ENCODE peak calls at places on chromosomes 5 and 9, in nine cellular contexts. One of them, this sample, is unnamed.

GRCh38 chr9:130451509-130452388 is 7.0 kb downstream of the ASS1 start:
- DNase-seq in NB4: peak; percentile 34
- DNase-seq in lower leg skin: peak; percentile 96
- DNase-seq in neural progenitor cell: no peak
- DNase-seq in osteocyte: peak; percentile 97
- DNase-seq in cardiac muscle cell: peak; percentile 99
- DNase-seq in AG09319: peak; percentile 83
- DNase-seq in PC-9: peak; percentile 94
- DNase-seq in SK-N-SH: peak; percentile 81
- DNase-seq in this sample: peak; percentile 88

GRCh38 chr5:6791031-6791577 is 77.9 kb downstream of the TENT4A start:
- DNase-seq in NB4: no peak
- DNase-seq in lower leg skin: no peak
- DNase-seq in neural progenitor cell: no peak
- DNase-seq in osteocyte: peak; percentile 73
- DNase-seq in cardiac muscle cell: no peak
- DNase-seq in AG09319: no peak
- DNase-seq in PC-9: no peak
- DNase-seq in SK-N-SH: no peak
- DNase-seq in this sample: peak; percentile 43

GRCh38 chr9:20340161-20340861 is 282.0 kb downstream of the MLLT3 start:
- DNase-seq in NB4: no peak
- DNase-seq in lower leg skin: no peak
- DNase-seq in neural progenitor cell: peak; percentile 85
- DNase-seq in osteocyte: no peak
- DNase-seq in cardiac muscle cell: peak; percentile 19
- DNase-seq in AG09319: no peak
- DNase-seq in PC-9: no peak
- DNase-seq in SK-N-SH: no peak
- DNase-seq in this sample: no peak

GRCh38 chr5:38634961-38635369 is 78.5 kb upstream of the LIFR start:
- DNase-seq in NB4: no peak
- DNase-seq in lower leg skin: no peak
- DNase-seq in neural progenitor cell: no peak
- DNase-seq in osteocyte: no peak
- DNase-seq in cardiac muscle cell: peak; percentile 23
- DNase-seq in AG09319: no peak
- DNase-seq in PC-9: peak; percentile 30
- DNase-seq in SK-N-SH: no peak
- DNase-seq in this sample: no peak

GRCh38 chr9:83596899-83597504 is 25.9 kb upstream of the IDNK start:
- DNase-seq in NB4: peak; percentile 54
- DNase-seq in lower leg skin: no peak
- DNase-seq in neural progenitor cell: peak; percentile 76
- DNase-seq in osteocyte: no peak
- DNase-seq in cardiac muscle cell: peak; percentile 56
- DNase-seq in AG09319: no peak
- DNase-seq in PC-9: peak; percentile 32
- DNase-seq in SK-N-SH: peak; percentile 54
- DNase-seq in this sample: no peak

GRCh38 chr5:169796731-169797130 is 159.7 kb downstream of the DOCK2 start:
- DNase-seq in NB4: peak; percentile 51
- DNase-seq in lower leg skin: no peak
- DNase-seq in neural progenitor cell: no peak
- DNase-seq in osteocyte: no peak
- DNase-seq in cardiac muscle cell: no peak
- DNase-seq in AG09319: no peak
- DNase-seq in PC-9: no peak
- DNase-seq in SK-N-SH: no peak
- DNase-seq in this sample: no peak

GRCh38 chr5:141878186-141878770 is at the start of gene PCDH1:
- DNase-seq in NB4: no peak
- DNase-seq in lower leg skin: peak; percentile 82
- DNase-seq in neural progenitor cell: peak; percentile 84
- DNase-seq in osteocyte: no peak
- DNase-seq in cardiac muscle cell: peak; percentile 59
- DNase-seq in AG09319: no peak
- DNase-seq in PC-9: peak; percentile 70
- DNase-seq in SK-N-SH: peak; percentile 81
- DNase-seq in this sample: no peak

GRCh38 chr9:3850083-3850482 is 324.3 kb upstream of the RFX3 start:
- DNase-seq in NB4: no peak
- DNase-seq in lower leg skin: no peak
- DNase-seq in neural progenitor cell: no peak
- DNase-seq in osteocyte: no peak
- DNase-seq in cardiac muscle cell: no peak
- DNase-seq in AG09319: no peak
- DNase-seq in PC-9: no peak
- DNase-seq in SK-N-SH: no peak
- DNase-seq in this sample: no peak

GRCh38 chr5:43412151-43412550 is at the start of gene CCL28:
- DNase-seq in NB4: no peak
- DNase-seq in lower leg skin: no peak
- DNase-seq in neural progenitor cell: no peak
- DNase-seq in osteocyte: no peak
- DNase-seq in cardiac muscle cell: no peak
- DNase-seq in AG09319: no peak
- DNase-seq in PC-9: no peak
- DNase-seq in SK-N-SH: no peak
- DNase-seq in this sample: no peak

GRCh38 chr5:88956416-88956815 is 73.4 kb upstream of the MEF2C start:
- DNase-seq in NB4: no peak
- DNase-seq in lower leg skin: no peak
- DNase-seq in neural progenitor cell: no peak
- DNase-seq in osteocyte: no peak
- DNase-seq in cardiac muscle cell: no peak
- DNase-seq in AG09319: no peak
- DNase-seq in PC-9: no peak
- DNase-seq in SK-N-SH: no peak
- DNase-seq in this sample: no peak

GRCh38 chr9:128150594-128151342 is 1.5 kb downstream of the LCN2 start:
- DNase-seq in NB4: peak; percentile 43
- DNase-seq in lower leg skin: no peak
- DNase-seq in neural progenitor cell: peak; percentile 69
- DNase-seq in osteocyte: no peak
- DNase-seq in cardiac muscle cell: no peak
- DNase-seq in AG09319: no peak
- DNase-seq in PC-9: peak; percentile 94
- DNase-seq in SK-N-SH: peak; percentile 64
- DNase-seq in this sample: no peak

GRCh38 chr9:83434254-83434653 is 103.9 kb downstream of the FRMD3 start:
- DNase-seq in NB4: no peak
- DNase-seq in lower leg skin: no peak
- DNase-seq in neural progenitor cell: no peak
- DNase-seq in osteocyte: no peak
- DNase-seq in cardiac muscle cell: no peak
- DNase-seq in AG09319: no peak
- DNase-seq in PC-9: no peak
- DNase-seq in SK-N-SH: no peak
- DNase-seq in this sample: no peak

GRCh38 chr9:81292056-81292805 is 397.1 kb downstream of the TLE1 start:
- DNase-seq in NB4: no peak
- DNase-seq in lower leg skin: no peak
- DNase-seq in neural progenitor cell: no peak
- DNase-seq in osteocyte: no peak
- DNase-seq in cardiac muscle cell: no peak
- DNase-seq in AG09319: no peak
- DNase-seq in PC-9: no peak
- DNase-seq in SK-N-SH: no peak
- DNase-seq in this sample: no peak

GRCh38 chr9:134967547-134967930 is 49.8 kb upstream of the FCN1 start:
- DNase-seq in NB4: no peak
- DNase-seq in lower leg skin: peak; percentile 75
- DNase-seq in neural progenitor cell: no peak
- DNase-seq in osteocyte: no peak
- DNase-seq in cardiac muscle cell: peak; percentile 16
- DNase-seq in AG09319: no peak
- DNase-seq in PC-9: no peak
- DNase-seq in SK-N-SH: peak; percentile 60
- DNase-seq in this sample: peak; percentile 62

GRCh38 chr5:82225525-82226172 is 52.5 kb downstream of the RPS23 start:
- DNase-seq in NB4: peak; percentile 71
- DNase-seq in lower leg skin: no peak
- DNase-seq in neural progenitor cell: peak; percentile 72
- DNase-seq in osteocyte: no peak
- DNase-seq in cardiac muscle cell: peak; percentile 72
- DNase-seq in AG09319: peak; percentile 7
- DNase-seq in PC-9: peak; percentile 49
- DNase-seq in SK-N-SH: peak; percentile 65
- DNase-seq in this sample: peak; percentile 73

GRCh38 chr5:90386099-90386710 is 23.4 kb downstream of the CETN3 start:
- DNase-seq in NB4: peak; percentile 32
- DNase-seq in lower leg skin: no peak
- DNase-seq in neural progenitor cell: no peak
- DNase-seq in osteocyte: no peak
- DNase-seq in cardiac muscle cell: peak; percentile 34
- DNase-seq in AG09319: no peak
- DNase-seq in PC-9: no peak
- DNase-seq in SK-N-SH: peak; percentile 5
- DNase-seq in this sample: no peak

GRCh38 chr5:87900419-87900818 is 368.2 kb downstream of the TMEM161B start:
- DNase-seq in NB4: no peak
- DNase-seq in lower leg skin: no peak
- DNase-seq in neural progenitor cell: no peak
- DNase-seq in osteocyte: no peak
- DNase-seq in cardiac muscle cell: no peak
- DNase-seq in AG09319: no peak
- DNase-seq in PC-9: no peak
- DNase-seq in SK-N-SH: no peak
- DNase-seq in this sample: no peak

GRCh38 chr5:133934822-133935793 is 33.3 kb downstream of the C5orf15 start:
- DNase-seq in NB4: no peak
- DNase-seq in lower leg skin: no peak
- DNase-seq in neural progenitor cell: no peak
- DNase-seq in osteocyte: no peak
- DNase-seq in cardiac muscle cell: no peak
- DNase-seq in AG09319: no peak
- DNase-seq in PC-9: no peak
- DNase-seq in SK-N-SH: no peak
- DNase-seq in this sample: no peak

GRCh38 chr9:3243676-3244075 is 282.1 kb downstream of the RFX3 start:
- DNase-seq in NB4: peak; percentile 78
- DNase-seq in lower leg skin: no peak
- DNase-seq in neural progenitor cell: no peak
- DNase-seq in osteocyte: no peak
- DNase-seq in cardiac muscle cell: no peak
- DNase-seq in AG09319: no peak
- DNase-seq in PC-9: no peak
- DNase-seq in SK-N-SH: no peak
- DNase-seq in this sample: no peak

GRCh38 chr5:78404682-78405293 is 44.4 kb downstream of the SCAMP1 start:
- DNase-seq in NB4: no peak
- DNase-seq in lower leg skin: no peak
- DNase-seq in neural progenitor cell: no peak
- DNase-seq in osteocyte: no peak
- DNase-seq in cardiac muscle cell: no peak
- DNase-seq in AG09319: no peak
- DNase-seq in PC-9: no peak
- DNase-seq in SK-N-SH: no peak
- DNase-seq in this sample: no peak
- TF ChIP-seq CTCF in NB4: no peak
- TF ChIP-seq CTCF in lower leg skin: no peak
- TF ChIP-seq CTCF in neural progenitor cell: no peak
- TF ChIP-seq CTCF in osteocyte: no peak
- TF ChIP-seq CTCF in cardiac muscle cell: no peak
- TF ChIP-seq CTCF in AG09319: no peak
- TF ChIP-seq CTCF in PC-9: no peak
- TF ChIP-seq CTCF in SK-N-SH: no peak
- TF ChIP-seq CTCF in this sample: no peak

DNA sequence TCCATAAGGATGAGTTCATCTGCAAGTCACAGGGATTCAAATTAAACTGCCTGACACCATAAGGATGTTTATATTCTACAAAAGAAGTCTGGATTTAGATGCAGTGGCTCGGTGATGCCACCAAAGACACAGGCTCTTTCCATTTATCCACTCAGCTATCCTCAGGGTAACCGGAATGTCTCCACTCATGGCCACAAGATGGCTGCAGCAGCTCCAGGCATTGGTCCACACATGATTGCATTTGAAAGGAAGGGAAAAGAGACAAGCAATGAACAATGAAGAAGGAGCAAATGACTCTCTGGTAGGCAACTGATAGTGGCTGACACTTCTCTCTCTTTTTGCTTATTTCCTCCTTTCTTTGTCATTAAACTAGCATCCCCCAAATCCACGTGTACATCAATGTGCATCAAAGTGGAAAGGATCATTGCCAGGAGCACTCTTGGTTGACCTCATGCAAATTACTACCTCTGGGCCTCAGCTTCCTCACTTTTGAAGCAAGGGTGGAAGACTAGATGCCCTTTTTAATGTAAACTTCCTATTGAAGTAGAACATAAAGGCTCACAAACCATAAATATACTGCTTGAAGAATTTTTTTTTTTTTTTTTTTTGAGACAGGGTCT is 7.2 kb upstream of the SNX30 start:
- DNase-seq in NB4: no peak
- DNase-seq in lower leg skin: no peak
- DNase-seq in neural progenitor cell: no peak
- DNase-seq in osteocyte: no peak
- DNase-seq in cardiac muscle cell: no peak
- DNase-seq in AG09319: no peak
- DNase-seq in PC-9: no peak
- DNase-seq in SK-N-SH: no peak
- DNase-seq in this sample: no peak
- TF ChIP-seq CTCF in NB4: no peak
- TF ChIP-seq CTCF in lower leg skin: no peak
- TF ChIP-seq CTCF in neural progenitor cell: no peak
- TF ChIP-seq CTCF in osteocyte: no peak
- TF ChIP-seq CTCF in cardiac muscle cell: peak; percentile 14
- TF ChIP-seq CTCF in AG09319: peak; percentile 11
- TF ChIP-seq CTCF in PC-9: no peak
- TF ChIP-seq CTCF in SK-N-SH: no peak
- TF ChIP-seq CTCF in this sample: no peak

DNA sequence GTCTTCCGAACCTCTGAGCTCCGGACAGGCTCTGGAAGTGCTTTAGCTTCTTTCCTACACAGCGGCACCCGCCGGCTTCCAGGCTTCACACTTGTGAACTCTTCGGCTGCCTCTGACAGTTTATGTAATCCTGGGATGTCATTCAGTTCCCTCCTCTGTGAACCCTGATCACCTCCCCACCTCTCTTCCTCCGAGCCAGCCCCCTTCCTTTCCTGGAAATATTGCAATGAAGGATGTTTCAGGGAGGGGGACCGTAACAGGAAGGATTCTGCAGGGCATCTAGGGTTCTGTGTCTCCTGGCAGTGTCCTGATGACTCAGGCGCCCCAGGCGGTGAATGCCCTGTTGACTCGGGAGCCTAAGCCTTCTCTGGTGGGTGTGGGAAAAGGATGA is at the start of gene CD14:
- DNase-seq in NB4: no peak
- DNase-seq in lower leg skin: peak; percentile 92
- DNase-seq in neural progenitor cell: no peak
- DNase-seq in osteocyte: no peak
- DNase-seq in cardiac muscle cell: peak; percentile 39
- DNase-seq in AG09319: no peak
- DNase-seq in PC-9: peak; percentile 62
- DNase-seq in SK-N-SH: no peak
- DNase-seq in this sample: no peak
- TF ChIP-seq CTCF in NB4: no peak
- TF ChIP-seq CTCF in lower leg skin: no peak
- TF ChIP-seq CTCF in neural progenitor cell: no peak
- TF ChIP-seq CTCF in osteocyte: no peak
- TF ChIP-seq CTCF in cardiac muscle cell: no peak
- TF ChIP-seq CTCF in AG09319: no peak
- TF ChIP-seq CTCF in PC-9: no peak
- TF ChIP-seq CTCF in SK-N-SH: no peak
- TF ChIP-seq CTCF in this sample: no peak

GRCh38 chr5:159049844-159050318 is 49.8 kb downstream of the EBF1 start:
- DNase-seq in NB4: peak; percentile 17
- DNase-seq in lower leg skin: no peak
- DNase-seq in neural progenitor cell: no peak
- DNase-seq in osteocyte: no peak
- DNase-seq in cardiac muscle cell: peak; percentile 81
- DNase-seq in AG09319: no peak
- DNase-seq in PC-9: no peak
- DNase-seq in SK-N-SH: peak; percentile 39
- DNase-seq in this sample: no peak
- TF ChIP-seq CTCF in NB4: no peak
- TF ChIP-seq CTCF in lower leg skin: no peak
- TF ChIP-seq CTCF in neural progenitor cell: peak; percentile 31
- TF ChIP-seq CTCF in osteocyte: peak; percentile 66
- TF ChIP-seq CTCF in cardiac muscle cell: peak; percentile 64
- TF ChIP-seq CTCF in AG09319: peak; percentile 57
- TF ChIP-seq CTCF in PC-9: no peak
- TF ChIP-seq CTCF in SK-N-SH: peak; percentile 59
- TF ChIP-seq CTCF in this sample: peak; percentile 59